ENCODE peak calls at places on chromosomes 7 and 10, in nine cellular contexts. H, F, N, X, S, K, Z, M and P are unnamed samples.

GRCh38 chr7:25854608-25855497 is 297.1 kb upstream of the NFE2L3 start:
- DNase-seq in K (peak; percentile 31), N (peak; percentile 98), H (peak; percentile 100), X (peak; percentile 43), S (no peak), Z (no peak), M (peak; percentile 99), F (peak; percentile 85), P (peak; percentile 89)

GRCh38 chr7:139393621-139394215 is 34.0 kb downstream of the LUC7L2 start:
- DNase-seq in H (no peak), F (peak; percentile 27), K (no peak), N (no peak), S (no peak), M (no peak), Z (no peak), X (no peak), P (no peak)

GRCh38 chr10:117896517-117896916 is 150.2 kb downstream of the RAB11FIP2 start:
- DNase-seq in N (no peak), F (no peak), Z (no peak), K (no peak), X (no peak), M (no peak), H (no peak), S (no peak), P (no peak)

GRCh38 chr7:123823898-123824753 is 20.8 kb upstream of the HYAL4 start:
- DNase-seq in X (peak; percentile 28), M (no peak), H (no peak), F (no peak), S (peak; percentile 27), K (no peak), Z (no peak), N (no peak), P (no peak)

GRCh38 chr10:30722956-30723355 is 93.4 kb upstream of the LYZL2 start:
- DNase-seq in S (no peak), K (no peak), M (no peak), Z (no peak), N (no peak), X (no peak), H (no peak), F (no peak), P (no peak)

GRCh38 chr7:127487381-127487780 is 94.9 kb upstream of the ZNF800 start:
- DNase-seq in S (no peak), M (no peak), X (no peak), Z (no peak), H (no peak), N (no peak), F (no peak), K (no peak), P (no peak)

GRCh38 chr10:5594271-5595036 is 69.7 kb downstream of the CALML3 start:
- DNase-seq in N (no peak), Z (no peak), H (peak; percentile 47), F (peak; percentile 38), S (no peak), K (no peak), M (peak; percentile 40), X (no peak), P (no peak)

GRCh38 chr10:77737608-77738007 is 100.0 kb upstream of the KCNMA1 start:
- DNase-seq in N (no peak), H (peak; percentile 81), X (no peak), M (peak; percentile 97), F (peak; percentile 86), Z (no peak), K (no peak), S (no peak), P (no peak)

GRCh38 chr7:149886018-149886416 is 12.2 kb downstream of the ATP6V0E2 start:
- DNase-seq in X (no peak), M (no peak), N (no peak), H (no peak), F (no peak), S (no peak), Z (no peak), K (no peak), P (no peak)

GRCh38 chr7:140723002-140723401 is 26.5 kb downstream of the NDUFB2 start:
- DNase-seq in X (peak; percentile 73), N (no peak), F (no peak), S (no peak), K (no peak), Z (no peak), M (no peak), H (no peak), P (no peak)

GRCh38 chr10:99370993-99371392 is 41.8 kb downstream of the CNNM1 start:
- DNase-seq in X (no peak), Z (no peak), F (peak; percentile 66), S (no peak), K (no peak), H (no peak), M (peak; percentile 60), N (no peak), P (no peak)

GRCh38 chr10:49177391-49178355 is 10.5 kb downstream of the TMEM273 start:
- DNase-seq in F (peak; percentile 84), H (peak; percentile 57), Z (no peak), N (no peak), X (no peak), S (peak; percentile 39), M (peak; percentile 96), K (no peak), P (no peak)

GRCh38 chr10:28915989-28916588 is 238.8 kb downstream of the BAMBI start:
- DNase-seq in M (no peak), S (no peak), X (no peak), H (no peak), K (no peak), F (no peak), Z (no peak), N (peak; percentile 55), P (no peak)

GRCh38 chr10:124322191-124322980 is 96.3 kb downstream of the OAT start:
- DNase-seq in H (no peak), N (no peak), K (no peak), X (no peak), F (no peak), M (no peak), S (no peak), Z (no peak), P (no peak)

GRCh38 chr10:50850576-50851340 is 34.7 kb downstream of the A1CF start:
- DNase-seq in N (no peak), K (no peak), X (no peak), H (no peak), Z (no peak), F (no peak), S (no peak), M (no peak), P (no peak)

GRCh38 chr10:60497364-60497763 is 107.7 kb upstream of the ANK3 start:
- DNase-seq in S (no peak), X (no peak), M (no peak), N (no peak), H (no peak), K (no peak), Z (no peak), F (no peak), P (no peak)

GRCh38 chr7:98107313-98107691 is 640 bp downstream of the LMTK2 start:
- DNase-seq in H (peak; percentile 8), X (no peak), S (no peak), K (no peak), Z (peak; percentile 28), F (no peak), M (peak; percentile 23), N (peak; percentile 56), P (no peak)

GRCh38 chr10:6186894-6187256 is 15.9 kb upstream of the PFKFB3 start:
- DNase-seq in X (no peak), Z (no peak), M (no peak), H (no peak), N (no peak), F (no peak), S (no peak), K (no peak), P (peak; percentile 6)

GRCh38 chr10:130873636-130874035 is 437.9 kb downstream of the TCERG1L start:
- DNase-seq in S (no peak), K (no peak), H (no peak), Z (no peak), X (no peak), F (no peak), M (no peak), N (no peak), P (no peak)

GRCh38 chr10:5942471-5942870 is 34.9 kb downstream of the IL15RA start:
- DNase-seq in M (no peak), K (no peak), Z (peak; percentile 39), N (no peak), X (no peak), F (no peak), S (no peak), H (no peak), P (peak; percentile 49)

GRCh38 chr7:28466341-28466740 is 54.0 kb downstream of the CREB5 start:
- DNase-seq in H (no peak), S (no peak), Z (no peak), X (no peak), F (no peak), M (no peak), K (no peak), N (no peak), P (no peak)

GRCh38 chr7:2266911-2267310 is 24.9 kb downstream of the NUDT1 start:
- DNase-seq in S (no peak), H (peak; percentile 43), X (no peak), Z (no peak), K (no peak), M (no peak), F (peak; percentile 71), N (peak; percentile 47), P (no peak)

GRCh38 chr7:84786073-84786472 is 400.8 kb downstream of the SEMA3D start:
- DNase-seq in F (no peak), H (no peak), K (no peak), M (no peak), S (no peak), Z (no peak), N (no peak), X (no peak), P (peak; percentile 6)

GRCh38 chr10:92692085-92692671 is 2.4 kb downstream of the HHEX start:
- DNase-seq in Z (no peak), H (no peak), N (no peak), F (no peak), K (no peak), X (no peak), M (no peak), S (no peak), P (peak; percentile 72)

GRCh38 chr7:27802977-27803376 is 63.0 kb downstream of the TAX1BP1 start:
- DNase-seq in Z (no peak), F (no peak), M (no peak), X (no peak), N (no peak), K (no peak), H (peak; percentile 16), S (no peak), P (no peak)

GRCh38 chr10:123378302-123378701 is 224.1 kb downstream of the BUB3 start:
- DNase-seq in F (no peak), H (no peak), N (no peak), K (no peak), M (no peak), Z (no peak), S (no peak), X (no peak), P (no peak)

GRCh38 chr7:101173752-101174244 is 6.3 kb downstream of the NAT16 start:
- DNase-seq in F (peak; percentile 11), M (peak; percentile 60), N (no peak), X (peak; percentile 73), K (no peak), Z (peak; percentile 34), S (no peak), H (no peak), P (peak; percentile 96)

GRCh38 chr7:100745184-100745583 is 11.8 kb downstream of the ZAN start:
- DNase-seq in M (peak; percentile 52), H (peak; percentile 57), N (no peak), X (peak; percentile 34), S (no peak), F (peak; percentile 32), K (peak; percentile 32), Z (peak; percentile 25), P (peak; percentile 90)

GRCh38 chr7:8201846-8202441 is 60.0 kb downstream of the ICA1 start:
- DNase-seq in X (no peak), H (no peak), F (no peak), Z (no peak), N (no peak), S (no peak), K (no peak), M (no peak), P (no peak)

GRCh38 chr7:69880848-69881247 is 282.6 kb downstream of the AUTS2 start:
- DNase-seq in F (no peak), S (no peak), M (no peak), N (peak; percentile 90), Z (no peak), K (no peak), H (no peak), X (no peak), P (no peak)

GRCh38 chr7:73448609-73449008 is 15.0 kb downstream of the FZD9 start:
- DNase-seq in F (no peak), X (no peak), H (peak; percentile 21), M (no peak), K (no peak), N (no peak), S (no peak), Z (no peak), P (no peak)